ENCODE peak calls at places on chromosomes 6 and 20, in five cellular contexts. One of them, this sample, is unnamed.

GRCh38 chr6:164453835-164454234 is 855.6 kb downstream of the C6orf118 start:
- DNase-seq in K562: no peak
- DNase-seq in HCT116: no peak
- DNase-seq in SK-N-SH: no peak
- DNase-seq in HepG2: no peak
- DNase-seq in this sample: no peak

GRCh38 chr20:47810116-47810672 is 24.9 kb upstream of the SULF2 start:
- DNase-seq in HepG2: no peak
- DNase-seq in K562: no peak
- DNase-seq in SK-N-SH: no peak
- DNase-seq in HCT116: no peak
- DNase-seq in this sample: no peak

GRCh38 chr6:83474309-83474708 is 38.0 kb upstream of the PRSS35 start:
- DNase-seq in HCT116: no peak
- DNase-seq in HepG2: no peak
- DNase-seq in SK-N-SH: no peak
- DNase-seq in K562: no peak
- DNase-seq in this sample: peak

GRCh38 chr6:96621983-96622382 is 59.1 kb downstream of the FHL5 start:
- DNase-seq in HepG2: no peak
- DNase-seq in HCT116: no peak
- DNase-seq in SK-N-SH: no peak
- DNase-seq in K562: no peak
- DNase-seq in this sample: no peak

GRCh38 chr20:54566224-54566750 is 90.9 kb downstream of the DOK5 start:
- DNase-seq in HCT116: no peak
- DNase-seq in K562: no peak
- DNase-seq in HepG2: no peak
- DNase-seq in SK-N-SH: no peak
- DNase-seq in this sample: no peak

GRCh38 chr6:166936079-166936787 is 20.1 kb downstream of the RNASET2 start:
- DNase-seq in SK-N-SH: no peak
- DNase-seq in HCT116: no peak
- DNase-seq in HepG2: no peak
- DNase-seq in K562: no peak
- DNase-seq in this sample: no peak

GRCh38 chr6:37381579-37381978 is 27.8 kb downstream of the RNF8 start:
- DNase-seq in HCT116: peak
- DNase-seq in HepG2: peak
- DNase-seq in K562: peak
- DNase-seq in SK-N-SH: peak
- DNase-seq in this sample: peak

GRCh38 chr6:106556368-106556960 is 72.8 kb downstream of the RTN4IP1 start:
- DNase-seq in SK-N-SH: no peak
- DNase-seq in K562: no peak
- DNase-seq in HCT116: no peak
- DNase-seq in HepG2: peak
- DNase-seq in this sample: no peak

GRCh38 chr6:96450082-96450759 is 71.4 kb upstream of the UFL1 start:
- DNase-seq in HepG2: no peak
- DNase-seq in SK-N-SH: no peak
- DNase-seq in HCT116: no peak
- DNase-seq in K562: no peak
- DNase-seq in this sample: no peak

GRCh38 chr6:11467364-11467763 is 70.2 kb upstream of the TMEM170B start:
- DNase-seq in HepG2: no peak
- DNase-seq in SK-N-SH: no peak
- DNase-seq in K562: no peak
- DNase-seq in HCT116: no peak
- DNase-seq in this sample: no peak

GRCh38 chr20:44692932-44693476 is 22.2 kb upstream of the CCN5 start:
- DNase-seq in HCT116: peak
- DNase-seq in SK-N-SH: no peak
- DNase-seq in HepG2: peak
- DNase-seq in K562: no peak
- DNase-seq in this sample: no peak

GRCh38 chr6:169254456-169255316 is 1.0 kb upstream of the THBS2 start:
- DNase-seq in HCT116: no peak
- DNase-seq in HepG2: no peak
- DNase-seq in SK-N-SH: no peak
- DNase-seq in K562: no peak
- DNase-seq in this sample: no peak

GRCh38 chr20:61804896-61805295 is 260.8 kb downstream of the TAF4 start:
- DNase-seq in HCT116: no peak
- DNase-seq in SK-N-SH: no peak
- DNase-seq in HepG2: no peak
- DNase-seq in K562: no peak
- DNase-seq in this sample: no peak

GRCh38 chr6:71482742-71483141 is 194.1 kb downstream of the OGFRL1 start:
- DNase-seq in HCT116: no peak
- DNase-seq in HepG2: no peak
- DNase-seq in SK-N-SH: no peak
- DNase-seq in K562: no peak
- DNase-seq in this sample: no peak

GRCh38 chr20:49843139-49843538 is 30.5 kb downstream of the SLC9A8 start:
- DNase-seq in SK-N-SH: no peak
- DNase-seq in K562: no peak
- DNase-seq in HCT116: no peak
- DNase-seq in HepG2: no peak
- DNase-seq in this sample: no peak

GRCh38 chr20:49851234-49851755 is 38.7 kb downstream of the SLC9A8 start:
- DNase-seq in K562: no peak
- DNase-seq in HCT116: no peak
- DNase-seq in SK-N-SH: no peak
- DNase-seq in HepG2: no peak
- DNase-seq in this sample: no peak

GRCh38 chr20:49850463-49851233 is 38.0 kb downstream of the SLC9A8 start:
- DNase-seq in SK-N-SH: no peak
- DNase-seq in HCT116: no peak
- DNase-seq in HepG2: no peak
- DNase-seq in K562: no peak
- DNase-seq in this sample: peak

GRCh38 chr20:49843770-49844169 is 31.1 kb downstream of the SLC9A8 start:
- DNase-seq in K562: peak
- DNase-seq in HepG2: no peak
- DNase-seq in SK-N-SH: no peak
- DNase-seq in HCT116: no peak
- DNase-seq in this sample: no peak

DNA sequence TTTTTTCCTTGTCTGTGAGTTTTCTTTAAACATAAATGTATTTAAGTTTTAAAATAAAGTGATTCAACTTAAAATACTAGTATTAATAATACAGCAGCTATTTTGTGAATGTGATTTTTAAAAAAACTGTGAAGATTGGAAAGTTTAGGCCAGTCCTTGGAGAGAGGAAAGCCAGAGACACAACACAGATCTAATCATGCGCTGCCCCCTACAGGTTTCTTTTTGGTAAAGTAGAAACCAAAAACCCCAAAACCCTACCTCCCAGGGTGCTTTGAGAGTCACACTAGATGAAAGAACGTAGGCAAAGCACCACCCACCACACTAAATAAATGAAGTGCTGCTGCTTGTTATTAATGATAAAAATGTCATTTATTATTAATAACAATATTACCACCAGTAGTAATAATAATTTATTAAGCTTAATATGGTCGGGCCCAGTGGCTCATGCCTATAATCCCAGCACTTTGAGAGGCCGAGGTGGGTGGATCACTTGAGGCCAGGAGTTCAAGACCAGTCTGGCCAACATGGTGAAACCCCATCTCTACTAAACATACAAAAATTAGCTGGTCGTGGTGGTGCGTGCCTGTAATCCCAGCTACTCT is 33.7 kb downstream of the SLC9A8 start:
- DNase-seq in K562: peak
- DNase-seq in HCT116: peak
- DNase-seq in HepG2: peak
- DNase-seq in SK-N-SH: peak
- DNase-seq in this sample: peak
- TF ChIP-seq JUND in K562: no peak
- TF ChIP-seq JUND in HCT116: no peak
- TF ChIP-seq JUND in HepG2: no peak
- TF ChIP-seq JUND in SK-N-SH: no peak
- TF ChIP-seq JUND in this sample: no peak

DNA sequence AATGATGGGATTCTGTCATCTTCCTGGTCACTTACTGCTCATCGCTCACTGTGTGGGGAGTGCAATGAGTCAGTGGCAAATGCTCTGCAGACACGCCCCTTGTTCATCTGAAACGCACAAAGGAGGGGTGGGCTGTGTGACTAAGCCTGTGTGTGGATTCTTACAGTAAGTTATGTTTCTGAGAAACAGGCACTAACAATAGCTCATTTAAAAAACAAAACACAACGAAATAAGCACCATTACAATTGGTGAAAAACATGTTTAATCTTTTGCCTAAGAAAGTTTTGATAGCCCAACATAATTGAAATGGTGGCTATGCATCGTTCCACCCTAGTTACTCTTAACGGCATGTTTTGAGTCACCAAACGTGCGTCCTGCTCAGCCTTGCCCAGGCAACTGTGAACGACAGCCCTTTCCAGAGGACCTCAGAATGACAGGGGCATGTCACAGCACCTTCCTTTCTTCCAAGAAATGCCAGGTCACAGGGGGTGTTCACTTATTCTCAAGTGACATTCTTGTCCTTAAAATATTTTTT is 118.4 kb upstream of the SGK1 start:
- DNase-seq in K562: peak
- DNase-seq in HCT116: peak
- DNase-seq in HepG2: peak
- DNase-seq in SK-N-SH: no peak
- DNase-seq in this sample: no peak
- TF ChIP-seq JUND in K562: peak
- TF ChIP-seq JUND in HCT116: peak
- TF ChIP-seq JUND in HepG2: no peak
- TF ChIP-seq JUND in SK-N-SH: peak
- TF ChIP-seq JUND in this sample: no peak

GRCh38 chr20:46731770-46732169 is 22.3 kb downstream of the SLC2A10 start:
- DNase-seq in HepG2: no peak
- DNase-seq in SK-N-SH: no peak
- DNase-seq in HCT116: no peak
- DNase-seq in K562: peak
- DNase-seq in this sample: peak
- TF ChIP-seq JUND in HepG2: no peak
- TF ChIP-seq JUND in SK-N-SH: no peak
- TF ChIP-seq JUND in HCT116: no peak
- TF ChIP-seq JUND in K562: no peak
- TF ChIP-seq JUND in this sample: no peak

DNA sequence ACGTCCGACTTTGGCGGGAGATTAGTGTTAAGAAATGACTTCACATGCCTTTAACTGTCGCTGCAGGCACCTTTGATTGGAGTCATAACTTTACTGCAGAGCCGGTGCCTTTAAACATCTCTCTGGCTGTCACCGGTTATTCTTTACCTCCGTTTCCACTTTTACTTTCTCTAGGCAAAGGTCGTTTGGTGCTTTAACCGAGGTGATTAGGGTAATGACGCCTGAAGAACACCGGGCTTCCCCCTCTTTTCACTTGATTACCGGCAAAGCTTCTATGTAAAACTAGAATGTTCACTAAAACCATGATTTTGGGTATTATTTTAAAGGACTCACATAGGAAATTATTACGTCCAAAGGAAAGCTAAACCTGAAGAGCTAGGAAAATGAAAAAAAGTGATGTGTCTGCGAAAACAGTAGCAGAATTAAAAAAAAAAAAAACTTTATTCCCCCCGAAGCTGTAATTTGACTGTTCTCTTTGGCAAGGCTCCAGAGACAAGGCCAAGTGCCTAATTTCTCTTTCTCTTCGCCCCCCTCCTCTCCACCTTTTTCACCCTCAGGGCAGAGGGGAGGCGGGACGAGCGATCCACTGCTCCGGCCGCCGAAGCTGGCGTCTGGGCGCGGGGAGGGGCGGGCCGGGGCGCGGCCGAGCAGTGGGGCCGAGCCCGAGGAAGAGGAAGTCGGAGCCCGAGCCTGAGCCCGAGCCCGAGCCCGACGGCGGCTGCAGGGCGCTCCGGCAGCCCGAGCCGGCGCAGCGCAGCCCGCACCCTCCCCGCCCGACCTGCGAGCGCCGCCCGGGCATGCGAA is at the start of gene PLEKHG1:
- DNase-seq in SK-N-SH: peak
- DNase-seq in HCT116: peak
- DNase-seq in K562: peak
- DNase-seq in HepG2: no peak
- DNase-seq in this sample: peak
- TF ChIP-seq JUND in SK-N-SH: no peak
- TF ChIP-seq JUND in HCT116: no peak
- TF ChIP-seq JUND in K562: no peak
- TF ChIP-seq JUND in HepG2: no peak
- TF ChIP-seq JUND in this sample: no peak

DNA sequence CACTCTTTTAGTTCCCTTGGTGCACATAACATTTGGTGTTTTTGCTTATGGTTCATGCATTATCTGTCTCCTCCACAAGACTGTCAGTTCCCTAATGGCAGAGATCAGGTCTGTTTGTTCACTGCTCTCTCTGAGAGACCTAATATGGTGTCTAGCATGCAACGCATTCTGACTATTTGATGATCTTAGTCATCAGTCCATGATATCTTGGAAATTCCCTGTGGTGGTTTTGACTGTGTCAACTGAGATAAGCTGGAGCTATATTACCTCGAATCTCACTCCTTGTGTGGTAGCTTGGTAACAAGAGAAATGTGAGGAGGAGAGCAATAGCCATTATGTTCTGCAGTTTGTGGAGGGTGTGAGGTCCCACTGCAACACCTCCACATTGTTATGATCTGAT is 229.8 kb downstream of the FRK start:
- DNase-seq in HCT116: no peak
- DNase-seq in HepG2: no peak
- DNase-seq in SK-N-SH: no peak
- DNase-seq in K562: peak
- DNase-seq in this sample: no peak
- TF ChIP-seq JUND in HCT116: no peak
- TF ChIP-seq JUND in HepG2: no peak
- TF ChIP-seq JUND in SK-N-SH: no peak
- TF ChIP-seq JUND in K562: peak
- TF ChIP-seq JUND in this sample: no peak

DNA sequence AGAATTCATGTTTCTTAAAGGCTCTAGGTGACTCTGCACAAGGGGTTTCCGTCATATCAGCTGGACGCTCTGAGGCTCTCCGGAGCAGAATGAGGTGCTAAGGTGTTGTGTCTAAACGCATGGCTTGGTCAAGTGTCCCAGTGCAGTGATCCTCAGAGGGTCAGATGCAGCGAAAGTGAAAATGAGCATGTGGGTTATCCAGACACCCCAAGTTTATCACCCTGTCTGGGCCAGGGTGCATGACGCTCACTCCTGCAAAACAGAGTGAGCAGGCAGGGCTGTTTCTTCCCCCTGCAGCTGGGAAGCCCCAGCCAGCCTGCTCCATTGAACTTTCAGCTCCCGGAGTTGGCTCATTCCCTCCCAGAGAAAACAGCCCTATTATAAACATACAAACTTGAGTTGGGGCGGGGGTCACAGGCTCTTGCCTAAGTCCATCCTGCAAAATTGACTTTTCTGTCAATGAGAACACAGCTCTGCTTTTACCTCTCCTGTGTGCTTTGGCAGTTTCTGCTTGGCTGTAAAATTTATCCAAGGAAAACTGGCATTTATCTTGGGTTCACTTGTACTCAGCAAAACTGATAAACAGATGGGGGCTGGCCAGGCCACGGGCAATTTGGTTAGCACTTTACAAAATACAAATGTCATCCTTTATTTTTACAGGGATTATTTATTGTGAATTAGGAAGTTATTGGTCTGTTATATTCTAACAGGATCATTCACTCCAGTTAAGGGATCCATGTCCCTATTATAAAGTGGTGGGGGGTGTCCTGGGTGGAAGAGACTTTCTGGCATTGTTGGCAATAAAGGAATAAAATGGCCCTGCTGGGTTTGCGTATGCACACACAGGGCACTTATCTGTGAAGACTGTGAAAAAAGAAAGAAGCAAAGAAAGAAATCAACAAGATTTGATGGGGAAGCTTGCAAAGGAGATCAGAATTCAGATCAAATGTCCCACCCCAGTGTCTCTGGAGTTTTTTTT is 154.9 kb downstream of the FOXA2 start:
- DNase-seq in K562: no peak
- DNase-seq in HepG2: peak
- DNase-seq in HCT116: no peak
- DNase-seq in SK-N-SH: no peak
- DNase-seq in this sample: no peak
- TF ChIP-seq JUND in K562: no peak
- TF ChIP-seq JUND in HepG2: no peak
- TF ChIP-seq JUND in HCT116: no peak
- TF ChIP-seq JUND in SK-N-SH: no peak
- TF ChIP-seq JUND in this sample: no peak